ENCODE peak calls at places on chromosomes 3 and 15, in six cellular contexts. V is right cardiac atrium, H is IMR-90, D is ovary, J is lung, Z is fibroblast of lung. U is an unnamed sample. For H3K4me1, the result is how much of the 10 kb centered on the place peaks cover.

GRCh38 chr3:16181361-16181760 is 6.9 kb downstream of the GALNT15 start:
- DNase-seq in V (peak), H (peak), D (no peak), J (peak), Z (no peak), U (no peak)

GRCh38 chr15:89750560-89751542 is at the start of gene MESP1:
- DNase-seq in V (peak), H (peak), D (peak), J (peak), Z (peak), U (peak)

GRCh38 chr3:41053220-41053619 is 146.1 kb upstream of the CTNNB1 start:
- DNase-seq in V (no peak), H (no peak), D (no peak), J (no peak), Z (no peak), U (no peak)

GRCh38 chr3:43001556-43002121 is 22.5 kb downstream of the GASK1A start:
- DNase-seq in V (no peak), H (no peak), D (peak), J (no peak), Z (no peak), U (no peak)

GRCh38 chr15:82540055-82540983 is at the start of gene RPS17:
- DNase-seq in V (peak), H (peak), D (peak), J (peak), Z (peak), U (peak)

GRCh38 chr3:79203144-79203519 is 564.7 kb downstream of the ROBO1 start:
- DNase-seq in V (no peak), H (no peak), D (no peak), J (no peak), Z (peak), U (no peak)

GRCh38 chr15:81182031-81182745 is 14.5 kb upstream of the IL16 start:
- DNase-seq in V (no peak), H (peak), D (no peak), J (no peak), Z (peak), U (no peak)

GRCh38 chr3:70856414-70857162 is 544.1 kb upstream of the MDFIC2 start:
- DNase-seq in V (no peak), H (peak), D (no peak), J (no peak), Z (peak), U (no peak)

GRCh38 chr3:100040446-100040845 is 73.9 kb downstream of the FILIP1L start:
- DNase-seq in V (no peak), H (peak), D (no peak), J (peak), Z (peak), U (no peak)

GRCh38 chr3:127753898-127754410 is 68.4 kb downstream of the MGLL start:
- DNase-seq in V (peak), H (no peak), D (no peak), J (no peak), Z (no peak), U (no peak)

GRCh38 chr15:89199734-89200133 is 21.6 kb downstream of the RLBP1 start:
- DNase-seq in V (peak), H (no peak), D (no peak), J (no peak), Z (no peak), U (no peak)

GRCh38 chr3:131796558-131796957 is 238.3 kb downstream of the CPNE4 start:
- DNase-seq in V (no peak), H (no peak), D (no peak), J (no peak), Z (peak), U (no peak)

GRCh38 chr3:196528639-196529233 is 13.6 kb upstream of the SMCO1 start:
- DNase-seq in V (peak), H (peak), D (peak), J (peak), Z (peak), U (peak)

GRCh38 chr15:86653344-86654192 is 573.9 kb downstream of the AGBL1 start:
- DNase-seq in V (no peak), H (no peak), D (no peak), J (no peak), Z (no peak), U (no peak)

GRCh38 chr3:191261304-191261638 is 62.2 kb downstream of the OSTN start:
- DNase-seq in V (no peak), H (no peak), D (no peak), J (no peak), Z (no peak), U (no peak)

GRCh38 chr3:189710620-189711388 is 79.6 kb downstream of the TP63 start:
- DNase-seq in V (no peak), H (peak), D (peak), J (peak), Z (peak), U (no peak)

GRCh38 chr3:74267583-74268184 is 346.8 kb downstream of the CNTN3 start:
- DNase-seq in V (no peak), H (peak), D (no peak), J (no peak), Z (peak), U (peak)

GRCh38 chr3:152319256-152319655 is 50.5 kb downstream of the MBNL1 start:
- DNase-seq in V (no peak), H (no peak), D (no peak), J (no peak), Z (peak), U (no peak)

GRCh38 chr3:152321806-152322377 is 53.2 kb downstream of the MBNL1 start:
- DNase-seq in V (no peak), H (no peak), D (no peak), J (no peak), Z (no peak), U (no peak)

GRCh38 chr3:152320201-152320617 is 51.5 kb downstream of the MBNL1 start:
- DNase-seq in V (no peak), H (peak), D (no peak), J (no peak), Z (peak), U (no peak)

GRCh38 chr3:152322756-152323155 is 54.0 kb downstream of the MBNL1 start:
- DNase-seq in V (no peak), H (no peak), D (no peak), J (no peak), Z (peak), U (peak)

DNA sequence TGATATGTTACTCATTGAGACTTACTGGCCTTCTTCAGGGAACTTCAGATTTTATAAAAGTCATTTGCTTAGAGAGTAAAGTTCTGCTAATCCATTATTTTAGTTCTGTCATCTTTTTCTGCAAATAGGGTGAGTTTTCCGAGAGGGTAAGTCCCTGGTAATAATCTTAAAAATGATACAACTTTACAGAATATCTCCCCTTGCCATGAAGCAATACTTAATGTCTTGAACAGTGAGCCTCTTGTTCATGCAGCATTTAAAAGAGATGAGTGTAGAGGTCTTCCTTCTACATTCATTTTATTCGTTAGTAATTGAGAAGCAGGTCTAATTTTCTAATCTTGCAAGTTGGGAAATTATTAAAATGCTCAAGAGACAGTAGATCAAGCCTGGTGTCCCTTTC is 52.6 kb downstream of the MBNL1 start:
- DNase-seq in V (no peak), H (no peak), D (no peak), J (no peak), Z (no peak), U (no peak)
- H3K4me1 ChIP-seq in V (under half), H (under half), D (under half), J (under half), Z (under half), U (under half)

DNA sequence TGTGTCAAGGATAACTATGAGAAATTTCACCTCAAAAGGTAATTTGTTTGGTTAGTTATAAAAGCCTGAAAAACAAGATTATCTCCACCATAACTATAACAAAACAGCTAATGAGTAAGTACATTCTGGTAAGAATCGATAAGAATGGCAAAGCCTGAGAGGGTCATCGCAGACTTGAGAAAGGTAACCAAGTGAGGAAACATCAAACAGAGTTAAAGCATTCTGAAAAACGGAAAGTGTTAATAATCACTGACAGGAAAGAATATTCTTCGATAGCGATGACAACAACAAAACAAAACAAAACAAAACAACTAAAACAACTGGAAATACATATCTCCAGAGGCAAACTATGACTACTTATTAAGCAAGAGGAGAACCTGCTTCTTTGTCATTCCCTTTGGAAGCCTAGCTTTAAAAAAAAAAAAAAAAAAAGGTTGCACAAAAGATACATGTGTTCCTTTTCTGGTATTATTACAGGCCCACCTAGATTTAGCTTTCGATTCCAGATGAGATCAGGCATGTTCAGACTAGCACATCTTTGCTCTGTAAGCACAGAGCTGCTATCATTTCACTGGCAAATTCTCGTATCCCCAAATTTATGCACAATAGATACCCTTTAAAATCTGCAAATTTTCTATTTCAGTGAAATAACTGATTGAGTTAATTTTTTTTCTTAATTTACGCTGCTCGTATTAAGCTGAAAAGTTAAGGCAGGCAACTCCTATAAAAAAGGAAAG is 155.6 kb downstream of the TIGIT start:
- DNase-seq in V (no peak), H (no peak), D (no peak), J (no peak), Z (no peak), U (peak)
- H3K27ac ChIP-seq in V (no peak), H (no peak), D (peak), J (no peak), Z (peak), U (peak)

DNA sequence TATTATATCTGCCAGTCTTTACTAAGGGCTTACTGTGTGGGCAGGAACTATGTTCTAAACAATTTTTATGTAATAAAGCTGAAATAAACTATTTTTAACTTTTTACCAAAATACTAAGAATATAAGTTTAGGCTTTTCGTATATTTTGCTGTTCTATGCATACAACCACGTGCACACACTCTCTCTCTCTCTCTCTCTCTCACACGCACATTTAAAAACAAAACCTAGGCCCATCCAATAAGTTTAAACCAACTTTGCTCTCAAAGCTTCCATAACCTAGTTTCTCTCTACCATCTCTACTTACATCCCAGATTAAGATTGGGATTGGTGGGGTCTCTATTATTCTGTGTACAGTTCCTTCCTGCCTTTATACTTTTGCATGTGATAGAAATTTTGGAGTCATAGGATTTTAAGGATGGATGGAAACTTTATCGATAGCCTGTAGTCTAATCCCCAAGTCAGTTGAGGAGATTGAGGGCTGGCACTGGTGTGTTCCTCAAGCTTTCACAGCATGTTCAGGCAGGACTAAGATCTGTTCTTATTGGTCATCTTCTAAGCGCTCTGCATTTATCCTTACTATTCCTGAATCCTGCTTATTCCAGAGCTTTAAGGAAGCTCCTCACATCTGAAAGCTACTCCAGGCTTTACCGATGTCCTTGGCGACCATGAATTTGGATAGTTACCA is 1.8 kb downstream of the GPR171 start:
- DNase-seq in V (no peak), H (no peak), D (no peak), J (no peak), Z (no peak), U (no peak)
- H3K4me1 ChIP-seq in V (under half), H (under half), D (under half), J (under half), Z (under half), U (under half)

GRCh38 chr3:14574183-14574582 is 34.0 kb upstream of the GRIP2 start:
- DNase-seq in V (no peak), H (no peak), D (no peak), J (no peak), Z (no peak), U (no peak)
- H3K27ac ChIP-seq in V (no peak), H (no peak), D (no peak), J (no peak), Z (no peak), U (no peak)